ENCODE peak calls at places on chromosomes 5 and 9, in six cellular contexts. O is HTR-8/SVneo, R is ELR, J is NCI-H2081, N is MCF 10A, W is HEK293T. Q is an unnamed sample.

GRCh38 chr5:54186912-54187445 is 123.4 kb downstream of the ARL15 start:
- DNase-seq in O (no peak), R (no peak), J (peak; percentile 6), N (no peak), W (no peak), Q (no peak)

GRCh38 chr5:72246954-72247442 is 73.0 kb downstream of the MRPS27 start:
- DNase-seq in O (no peak), R (peak; percentile 75), J (no peak), N (peak; percentile 54), W (no peak), Q (no peak)

GRCh38 chr5:102818934-102819333 is 63.8 kb downstream of the PAM start:
- DNase-seq in O (no peak), R (no peak), J (no peak), N (no peak), W (no peak), Q (no peak)

GRCh38 chr5:61823796-61824195 is 482.2 kb upstream of the KIF2A start:
- DNase-seq in O (no peak), R (no peak), J (peak; percentile 2), N (no peak), W (no peak), Q (no peak)

GRCh38 chr5:127567026-127567768 is 49.8 kb downstream of the PRRC1 start:
- DNase-seq in O (no peak), R (no peak), J (no peak), N (no peak), W (no peak), Q (no peak)

GRCh38 chr9:34675874-34676273 is 13.4 kb upstream of the CCL27 start:
- DNase-seq in O (no peak), R (no peak), J (no peak), N (no peak), W (no peak), Q (no peak)

GRCh38 chr9:120723547-120723946 is 9.3 kb upstream of the MEGF9 start:
- DNase-seq in O (no peak), R (no peak), J (no peak), N (peak; percentile 58), W (no peak), Q (no peak)

GRCh38 chr9:121886759-121887485 is 206.2 kb downstream of the TTLL11 start:
- DNase-seq in O (no peak), R (no peak), J (no peak), N (no peak), W (no peak), Q (no peak)

GRCh38 chr9:97237311-97237786 is 70.1 kb upstream of the CCDC180 start:
- DNase-seq in O (no peak), R (peak; percentile 2), J (no peak), N (no peak), W (no peak), Q (no peak)

GRCh38 chr5:83256091-83256775 is 178.9 kb downstream of the XRCC4 start:
- DNase-seq in O (no peak), R (no peak), J (no peak), N (peak; percentile 43), W (no peak), Q (no peak)

Q was measured in uterus.